ENCODE peak calls at places on chromosomes 16 and 17, in eight cellular contexts. One of them, this sample, is unnamed.

GRCh38 chr16:14958970-14959369 is 15.9 kb upstream of the PDXDC1 start:
- DNase-seq in Peyer's patch: no peak
- DNase-seq in uterus: no peak
- DNase-seq in mesenchymal stem cell: no peak
- DNase-seq in SK-N-SH: no peak
- DNase-seq in HCT116: no peak
- DNase-seq in tibial artery: no peak
- DNase-seq in thoracic aorta: no peak
- DNase-seq in this sample: no peak

GRCh38 chr17:28728364-28729200 is at the start of gene NEK8:
- DNase-seq in Peyer's patch: peak; percentile 99
- DNase-seq in uterus: peak; percentile 97
- DNase-seq in mesenchymal stem cell: peak; percentile 95
- DNase-seq in SK-N-SH: peak; percentile 93
- DNase-seq in HCT116: peak; percentile 88
- DNase-seq in tibial artery: peak; percentile 96
- DNase-seq in thoracic aorta: peak; percentile 93
- DNase-seq in this sample: no peak

GRCh38 chr17:75979705-75980187 is 706 bp downstream of the TEN1 start:
- DNase-seq in Peyer's patch: no peak
- DNase-seq in uterus: no peak
- DNase-seq in mesenchymal stem cell: peak; percentile 88
- DNase-seq in SK-N-SH: no peak
- DNase-seq in HCT116: no peak
- DNase-seq in tibial artery: no peak
- DNase-seq in thoracic aorta: no peak
- DNase-seq in this sample: no peak

GRCh38 chr17:27956601-27957445 is 63.7 kb upstream of the LYRM9 start:
- DNase-seq in Peyer's patch: no peak
- DNase-seq in uterus: no peak
- DNase-seq in mesenchymal stem cell: no peak
- DNase-seq in SK-N-SH: peak; percentile 25
- DNase-seq in HCT116: no peak
- DNase-seq in tibial artery: no peak
- DNase-seq in thoracic aorta: no peak
- DNase-seq in this sample: no peak

GRCh38 chr16:75066861-75067447 is 49.6 kb downstream of the LDHD start:
- DNase-seq in Peyer's patch: no peak
- DNase-seq in uterus: no peak
- DNase-seq in mesenchymal stem cell: no peak
- DNase-seq in SK-N-SH: no peak
- DNase-seq in HCT116: no peak
- DNase-seq in tibial artery: no peak
- DNase-seq in thoracic aorta: no peak
- DNase-seq in this sample: no peak

GRCh38 chr17:73554498-73554897 is 89.7 kb downstream of the SDK2 start:
- DNase-seq in Peyer's patch: no peak
- DNase-seq in uterus: no peak
- DNase-seq in mesenchymal stem cell: no peak
- DNase-seq in SK-N-SH: no peak
- DNase-seq in HCT116: no peak
- DNase-seq in tibial artery: no peak
- DNase-seq in thoracic aorta: no peak
- DNase-seq in this sample: no peak

GRCh38 chr17:78979780-78980623 is at the start of gene LGALS3BP:
- DNase-seq in Peyer's patch: peak; percentile 86
- DNase-seq in uterus: peak; percentile 86
- DNase-seq in mesenchymal stem cell: peak; percentile 89
- DNase-seq in SK-N-SH: peak; percentile 97
- DNase-seq in HCT116: peak; percentile 70
- DNase-seq in tibial artery: no peak
- DNase-seq in thoracic aorta: no peak
- DNase-seq in this sample: no peak

GRCh38 chr17:3718251-3718650 is 5.5 kb upstream of the HASPIN start:
- DNase-seq in Peyer's patch: no peak
- DNase-seq in uterus: no peak
- DNase-seq in mesenchymal stem cell: peak; percentile 84
- DNase-seq in SK-N-SH: no peak
- DNase-seq in HCT116: no peak
- DNase-seq in tibial artery: no peak
- DNase-seq in thoracic aorta: no peak
- DNase-seq in this sample: no peak

GRCh38 chr16:1003551-1004347 is 22.2 kb downstream of the SOX8 start:
- DNase-seq in Peyer's patch: peak; percentile 66
- DNase-seq in uterus: no peak
- DNase-seq in mesenchymal stem cell: peak; percentile 6
- DNase-seq in SK-N-SH: no peak
- DNase-seq in HCT116: no peak
- DNase-seq in tibial artery: no peak
- DNase-seq in thoracic aorta: no peak
- DNase-seq in this sample: no peak

GRCh38 chr17:59753522-59754467 is 46.3 kb downstream of the VMP1 start:
- DNase-seq in Peyer's patch: no peak
- DNase-seq in uterus: peak; percentile 45
- DNase-seq in mesenchymal stem cell: peak; percentile 90
- DNase-seq in SK-N-SH: peak; percentile 78
- DNase-seq in HCT116: peak; percentile 88
- DNase-seq in tibial artery: no peak
- DNase-seq in thoracic aorta: no peak
- DNase-seq in this sample: peak; percentile 50

GRCh38 chr17:3843935-3844516 is 2.0 kb downstream of the NCBP3 start:
- DNase-seq in Peyer's patch: peak; percentile 77
- DNase-seq in uterus: no peak
- DNase-seq in mesenchymal stem cell: peak; percentile 43
- DNase-seq in SK-N-SH: peak; percentile 49
- DNase-seq in HCT116: peak; percentile 56
- DNase-seq in tibial artery: no peak
- DNase-seq in thoracic aorta: no peak
- DNase-seq in this sample: no peak

GRCh38 chr16:67544329-67544841 is 15.8 kb downstream of the RIPOR1 start:
- DNase-seq in Peyer's patch: no peak
- DNase-seq in uterus: no peak
- DNase-seq in mesenchymal stem cell: no peak
- DNase-seq in SK-N-SH: peak; percentile 37
- DNase-seq in HCT116: no peak
- DNase-seq in tibial artery: no peak
- DNase-seq in thoracic aorta: no peak
- DNase-seq in this sample: no peak

GRCh38 chr16:35750157-35750689 is 2290.8 kb downstream of the TP53TG3F start:
- DNase-seq in Peyer's patch: no peak
- DNase-seq in uterus: no peak
- DNase-seq in mesenchymal stem cell: no peak
- DNase-seq in SK-N-SH: no peak
- DNase-seq in HCT116: no peak
- DNase-seq in tibial artery: no peak
- DNase-seq in thoracic aorta: no peak
- DNase-seq in this sample: no peak

GRCh38 chr16:7482028-7482427 is 149.4 kb downstream of the RBFOX1 start:
- DNase-seq in Peyer's patch: no peak
- DNase-seq in uterus: no peak
- DNase-seq in mesenchymal stem cell: no peak
- DNase-seq in SK-N-SH: no peak
- DNase-seq in HCT116: no peak
- DNase-seq in tibial artery: no peak
- DNase-seq in thoracic aorta: no peak
- DNase-seq in this sample: no peak

GRCh38 chr16:87238371-87238715 is 78.8 kb downstream of the C16orf95 start:
- DNase-seq in Peyer's patch: no peak
- DNase-seq in uterus: no peak
- DNase-seq in mesenchymal stem cell: no peak
- DNase-seq in SK-N-SH: no peak
- DNase-seq in HCT116: no peak
- DNase-seq in tibial artery: no peak
- DNase-seq in thoracic aorta: no peak
- DNase-seq in this sample: no peak

GRCh38 chr16:87240211-87241134 is 76.7 kb downstream of the C16orf95 start:
- DNase-seq in Peyer's patch: no peak
- DNase-seq in uterus: no peak
- DNase-seq in mesenchymal stem cell: peak; percentile 44
- DNase-seq in SK-N-SH: peak; percentile 41
- DNase-seq in HCT116: no peak
- DNase-seq in tibial artery: no peak
- DNase-seq in thoracic aorta: no peak
- DNase-seq in this sample: no peak

GRCh38 chr16:87243383-87243964 is 73.7 kb downstream of the C16orf95 start:
- DNase-seq in Peyer's patch: no peak
- DNase-seq in uterus: no peak
- DNase-seq in mesenchymal stem cell: no peak
- DNase-seq in SK-N-SH: no peak
- DNase-seq in HCT116: no peak
- DNase-seq in tibial artery: no peak
- DNase-seq in thoracic aorta: no peak
- DNase-seq in this sample: no peak

GRCh38 chr16:87244646-87245197 is 72.5 kb downstream of the C16orf95 start:
- DNase-seq in Peyer's patch: no peak
- DNase-seq in uterus: no peak
- DNase-seq in mesenchymal stem cell: no peak
- DNase-seq in SK-N-SH: no peak
- DNase-seq in HCT116: no peak
- DNase-seq in tibial artery: no peak
- DNase-seq in thoracic aorta: no peak
- DNase-seq in this sample: no peak

DNA sequence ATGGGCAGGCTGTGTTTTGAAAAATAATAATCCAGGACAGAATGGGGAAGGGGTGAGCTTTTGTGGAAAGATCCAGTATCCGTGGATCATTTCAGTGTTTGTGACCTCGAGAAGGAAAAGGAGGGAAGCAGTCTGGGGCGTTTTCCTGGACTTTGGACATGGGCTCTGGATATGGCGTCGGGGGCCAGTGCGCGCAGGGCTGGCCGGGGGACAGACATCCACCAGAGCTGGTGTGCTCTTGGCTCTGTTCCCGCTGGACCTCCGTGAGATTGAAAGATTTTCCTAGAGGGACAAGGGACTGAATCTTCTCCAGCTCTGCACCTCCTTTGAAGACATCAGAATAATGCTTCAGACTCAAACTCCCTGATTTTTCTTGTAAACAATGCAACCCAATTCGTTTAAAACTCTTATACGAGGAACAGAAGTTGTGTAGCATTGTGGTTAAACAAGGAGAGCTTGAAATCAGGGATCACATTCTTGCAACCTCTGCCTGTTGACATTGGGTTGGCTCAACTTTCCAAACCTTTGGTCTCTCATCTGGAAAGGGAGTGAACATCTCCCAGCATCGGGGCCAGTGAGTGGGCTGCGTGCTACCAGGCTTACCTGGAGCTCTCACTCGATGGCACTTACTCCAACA is 75.9 kb downstream of the C16orf95 start:
- DNase-seq in Peyer's patch: no peak
- DNase-seq in uterus: no peak
- DNase-seq in mesenchymal stem cell: no peak
- DNase-seq in SK-N-SH: no peak
- DNase-seq in HCT116: no peak
- DNase-seq in tibial artery: no peak
- DNase-seq in thoracic aorta: no peak
- DNase-seq in this sample: no peak
- H3K27me3 ChIP-seq in Peyer's patch: no peaks in the 10 kb centered on the region
- H3K27me3 ChIP-seq in uterus: no peaks in the 10 kb centered on the region
- H3K27me3 ChIP-seq in mesenchymal stem cell: peaks cover 9% of the 10 kb centered on the region
- H3K27me3 ChIP-seq in SK-N-SH: peaks cover 73% of the 10 kb centered on the region
- H3K27me3 ChIP-seq in HCT116: no peaks in the 10 kb centered on the region
- H3K27me3 ChIP-seq in tibial artery: no peaks in the 10 kb centered on the region
- H3K27me3 ChIP-seq in thoracic aorta: no peaks in the 10 kb centered on the region
- H3K27me3 ChIP-seq in this sample: no peaks in the 10 kb centered on the region

GRCh38 chr17:40372031-40372430 is 7.5 kb upstream of the GJD3 start:
- DNase-seq in Peyer's patch: no peak
- DNase-seq in uterus: no peak
- DNase-seq in mesenchymal stem cell: no peak
- DNase-seq in SK-N-SH: no peak
- DNase-seq in HCT116: no peak
- DNase-seq in tibial artery: no peak
- DNase-seq in thoracic aorta: no peak
- DNase-seq in this sample: no peak
- H3K27ac ChIP-seq in Peyer's patch: no peak overlapping the region
- H3K27ac ChIP-seq in uterus: no peak overlapping the region
- H3K27ac ChIP-seq in mesenchymal stem cell: no peak overlapping the region
- H3K27ac ChIP-seq in SK-N-SH: no peak overlapping the region
- H3K27ac ChIP-seq in HCT116: no peak overlapping the region
- H3K27ac ChIP-seq in tibial artery: no peak overlapping the region
- H3K27ac ChIP-seq in thoracic aorta: no peak overlapping the region
- H3K27ac ChIP-seq in this sample: no peak overlapping the region

GRCh38 chr17:2062571-2063183 is 7.8 kb downstream of the HIC1 start:
- DNase-seq in Peyer's patch: no peak
- DNase-seq in uterus: peak; percentile 69
- DNase-seq in mesenchymal stem cell: peak; percentile 73
- DNase-seq in SK-N-SH: no peak
- DNase-seq in HCT116: no peak
- DNase-seq in tibial artery: no peak
- DNase-seq in thoracic aorta: no peak
- DNase-seq in this sample: no peak

GRCh38 chr17:2064147-2064489 is 9.2 kb downstream of the HIC1 start:
- DNase-seq in Peyer's patch: no peak
- DNase-seq in uterus: peak; percentile 21
- DNase-seq in mesenchymal stem cell: peak; percentile 43
- DNase-seq in SK-N-SH: no peak
- DNase-seq in HCT116: no peak
- DNase-seq in tibial artery: no peak
- DNase-seq in thoracic aorta: no peak
- DNase-seq in this sample: no peak

GRCh38 chr17:2064980-2065785 is 10.3 kb downstream of the HIC1 start:
- DNase-seq in Peyer's patch: no peak
- DNase-seq in uterus: peak; percentile 64
- DNase-seq in mesenchymal stem cell: peak; percentile 68
- DNase-seq in SK-N-SH: peak; percentile 66
- DNase-seq in HCT116: no peak
- DNase-seq in tibial artery: peak; percentile 56
- DNase-seq in thoracic aorta: no peak
- DNase-seq in this sample: no peak

GRCh38 chr17:2064511-2064910 is 9.6 kb downstream of the HIC1 start:
- DNase-seq in Peyer's patch: peak; percentile 77
- DNase-seq in uterus: peak; percentile 34
- DNase-seq in mesenchymal stem cell: peak; percentile 47
- DNase-seq in SK-N-SH: no peak
- DNase-seq in HCT116: no peak
- DNase-seq in tibial artery: no peak
- DNase-seq in thoracic aorta: no peak
- DNase-seq in this sample: no peak

GRCh38 chr17:2063306-2064146 is 8.6 kb downstream of the HIC1 start:
- DNase-seq in Peyer's patch: peak; percentile 69
- DNase-seq in uterus: peak; percentile 75
- DNase-seq in mesenchymal stem cell: peak; percentile 87
- DNase-seq in SK-N-SH: no peak
- DNase-seq in HCT116: no peak
- DNase-seq in tibial artery: no peak
- DNase-seq in thoracic aorta: no peak
- DNase-seq in this sample: no peak
- H3K4me1 ChIP-seq in Peyer's patch: peaks cover 30% of the 10 kb centered on the region
- H3K4me1 ChIP-seq in uterus: peaks cover 80% of the 10 kb centered on the region
- H3K4me1 ChIP-seq in mesenchymal stem cell: peaks cover 71% of the 10 kb centered on the region
- H3K4me1 ChIP-seq in SK-N-SH: peaks cover 32% of the 10 kb centered on the region
- H3K4me1 ChIP-seq in HCT116: peaks cover 16% of the 10 kb centered on the region
- H3K4me1 ChIP-seq in tibial artery: peaks cover 19% of the 10 kb centered on the region
- H3K4me1 ChIP-seq in thoracic aorta: no peaks in the 10 kb centered on the region
- H3K4me1 ChIP-seq in this sample: peaks cover 1% of the 10 kb centered on the region

DNA sequence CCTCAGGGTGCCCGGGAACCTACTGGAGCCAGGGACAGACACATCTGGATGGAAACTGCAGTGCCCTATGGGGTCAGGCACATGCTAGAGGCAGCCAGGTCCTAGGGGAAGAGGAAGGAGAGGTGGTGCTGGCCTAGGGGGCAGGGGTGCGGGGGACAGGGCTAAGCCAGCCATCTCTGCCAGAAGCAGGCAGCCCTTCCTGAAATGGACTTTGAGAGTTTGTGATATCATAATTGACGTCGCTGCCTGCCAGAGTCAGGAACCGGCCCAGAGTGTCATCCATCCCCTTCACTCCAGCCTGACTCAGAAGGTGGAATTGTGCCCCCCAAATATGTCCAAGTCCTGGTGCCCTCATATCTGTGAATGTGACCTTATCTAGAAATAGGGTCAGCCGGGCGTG is 25.0 kb upstream of the BAHCC1 start:
- DNase-seq in Peyer's patch: peak; percentile 66
- DNase-seq in uterus: no peak
- DNase-seq in mesenchymal stem cell: no peak
- DNase-seq in SK-N-SH: no peak
- DNase-seq in HCT116: no peak
- DNase-seq in tibial artery: no peak
- DNase-seq in thoracic aorta: no peak
- DNase-seq in this sample: no peak
- H3K27me3 ChIP-seq in Peyer's patch: no peaks in the 10 kb centered on the region
- H3K27me3 ChIP-seq in uterus: no peaks in the 10 kb centered on the region
- H3K27me3 ChIP-seq in mesenchymal stem cell: peaks cover 33% of the 10 kb centered on the region
- H3K27me3 ChIP-seq in SK-N-SH: peaks cover 16% of the 10 kb centered on the region
- H3K27me3 ChIP-seq in HCT116: peaks cover 4% of the 10 kb centered on the region
- H3K27me3 ChIP-seq in tibial artery: no peaks in the 10 kb centered on the region
- H3K27me3 ChIP-seq in thoracic aorta: no peaks in the 10 kb centered on the region
- H3K27me3 ChIP-seq in this sample: no peaks in the 10 kb centered on the region

This sample was measured in iPS DF 6.9.